ENCODE peak calls at places on chromosomes 1 and 21, in eight cellular contexts. M, T, W, H, I, N, O and P are unnamed samples.

GRCh38 chr1:235817101-235817725 is 49.5 kb downstream of the LYST start:
- DNase-seq in M (no peak), T (no peak), W (no peak), H (no peak), I (no peak), N (no peak), O (no peak), P (no peak)

GRCh38 chr1:62391369-62391971 is 45.4 kb upstream of the USP1 start:
- DNase-seq in M (no peak), T (peak), W (peak), H (peak), I (no peak), N (no peak), O (peak), P (no peak)

GRCh38 chr1:180633092-180634045 is 1.5 kb downstream of the XPR1 start:
- DNase-seq in M (no peak), T (peak), W (no peak), H (peak), I (no peak), N (no peak), O (no peak), P (no peak)

GRCh38 chr1:202319381-202320080 is 22.2 kb downstream of the UBE2T start:
- DNase-seq in M (no peak), T (no peak), W (peak), H (no peak), I (no peak), N (no peak), O (no peak), P (no peak)

GRCh38 chr1:83701396-83701795 is 297.5 kb downstream of the TTLL7 start:
- DNase-seq in M (no peak), T (no peak), W (no peak), H (no peak), I (no peak), N (no peak), O (no peak), P (no peak)

GRCh38 chr1:223811634-223812101 is 34.1 kb downstream of the TP53BP2 start:
- DNase-seq in M (no peak), T (peak), W (no peak), H (peak), I (no peak), N (no peak), O (no peak), P (no peak)

GRCh38 chr1:183497218-183497617 is 24.9 kb downstream of the SMG7 start:
- DNase-seq in M (no peak), T (no peak), W (no peak), H (no peak), I (no peak), N (no peak), O (no peak), P (no peak)

GRCh38 chr21:28127390-28127789 is 865.3 kb downstream of the LTN1 start:
- DNase-seq in M (no peak), T (no peak), W (no peak), H (no peak), I (no peak), N (no peak), O (no peak), P (no peak)

GRCh38 chr21:18245493-18245967 is 897 bp downstream of the CHODL start:
- DNase-seq in M (no peak), T (no peak), W (peak), H (no peak), I (no peak), N (no peak), O (no peak), P (no peak)

GRCh38 chr1:160637821-160638539 is 8.9 kb downstream of the SLAMF1 start:
- DNase-seq in M (no peak), T (no peak), W (no peak), H (no peak), I (no peak), N (peak), O (no peak), P (no peak)

GRCh38 chr1:109771712-109772657 is 8.3 kb upstream of the EPS8L3 start:
- DNase-seq in M (no peak), T (no peak), W (no peak), H (no peak), I (no peak), N (no peak), O (no peak), P (no peak)

GRCh38 chr1:100703716-100704115 is 15.8 kb upstream of the VCAM1 start:
- DNase-seq in M (no peak), T (no peak), W (no peak), H (no peak), I (no peak), N (no peak), O (no peak), P (no peak)

GRCh38 chr1:44485933-44486475 is 80.9 kb downstream of the RNF220 start:
- DNase-seq in M (no peak), T (no peak), W (no peak), H (no peak), I (no peak), N (no peak), O (no peak), P (no peak)
- H3K27ac ChIP-seq in M (peak), T (no peak), W (no peak), H (peak), I (no peak), N (no peak), O (no peak), P (no peak)

GRCh38 chr1:225440380-225440957 is 12.6 kb upstream of the LBR start:
- DNase-seq in M (no peak), T (no peak), W (no peak), H (no peak), I (no peak), N (no peak), O (peak), P (no peak)
- H3K27ac ChIP-seq in M (peak), T (no peak), W (no peak), H (no peak), I (no peak), N (no peak), O (peak), P (no peak)

DNA sequence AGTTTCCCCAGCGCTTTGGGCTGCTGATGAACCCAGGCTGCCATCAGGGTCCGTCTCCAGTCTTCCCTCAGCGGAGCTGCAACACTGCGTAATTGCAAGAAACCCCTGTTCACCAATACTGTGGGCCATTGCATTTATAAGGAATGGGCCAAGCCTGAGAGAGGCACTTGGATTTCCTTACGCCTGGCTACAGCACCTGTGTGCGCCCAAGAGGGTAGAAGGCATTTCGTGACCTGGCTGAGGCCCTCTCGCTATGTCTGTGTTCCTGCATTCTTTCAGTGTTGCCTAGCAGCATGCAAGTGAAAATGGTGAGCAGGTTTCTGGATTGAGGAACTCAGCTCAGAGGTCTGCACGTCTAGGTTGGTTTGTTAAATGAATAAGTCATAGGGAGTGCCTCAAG is 12.0 kb upstream of the OR2W3 start:
- DNase-seq in M (no peak), T (no peak), W (no peak), H (no peak), I (no peak), N (no peak), O (no peak), P (no peak)
- H3K27ac ChIP-seq in M (no peak), T (no peak), W (no peak), H (no peak), I (no peak), N (no peak), O (no peak), P (no peak)

DNA sequence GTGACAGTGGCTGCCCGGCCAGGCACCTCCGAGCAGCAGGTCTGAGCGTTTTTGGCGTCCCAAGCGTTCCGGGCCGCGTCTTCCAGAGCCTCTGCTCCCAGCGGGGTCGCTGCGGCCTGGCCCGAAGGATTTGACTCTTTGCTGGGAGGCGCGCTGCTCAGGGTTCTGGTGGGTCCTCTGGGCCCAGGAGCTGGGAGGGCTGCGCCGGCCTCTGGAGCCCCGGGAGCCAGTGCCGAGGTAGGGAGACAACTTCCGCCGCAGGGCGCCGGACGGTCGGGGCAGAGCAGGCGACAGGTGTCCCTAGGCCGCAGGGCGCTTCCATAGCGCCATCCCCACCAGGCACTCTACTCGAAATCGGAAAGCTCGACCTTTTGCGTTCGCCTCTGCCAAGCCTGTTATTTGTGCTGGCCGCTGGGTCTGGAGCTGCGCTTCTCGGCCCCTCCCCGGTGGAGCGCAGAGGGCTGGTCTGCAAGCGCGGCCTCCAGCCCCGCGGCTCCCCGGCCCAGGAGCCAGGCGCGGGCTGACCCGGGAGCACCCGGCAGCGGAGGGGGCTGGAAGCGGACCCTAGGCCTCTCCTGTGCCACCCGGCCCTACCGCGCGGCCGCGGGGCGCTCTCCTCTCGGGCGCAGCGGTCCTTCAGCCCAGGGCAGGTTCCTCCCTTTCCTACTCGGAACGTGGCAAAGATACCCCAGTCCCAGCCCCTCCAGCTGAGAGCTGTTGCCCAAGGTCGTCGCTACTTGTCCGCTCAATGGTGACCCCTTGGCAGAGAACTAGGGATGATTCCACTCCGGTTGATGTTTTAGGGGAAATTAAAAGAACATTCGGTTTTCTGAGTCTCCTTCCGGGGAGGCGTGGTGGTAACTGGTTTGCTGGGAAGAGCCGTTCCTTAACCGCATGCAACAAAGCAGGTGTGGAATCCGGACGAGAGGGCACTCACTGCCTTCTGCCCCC is 2.3 kb downstream of the SIM2 start:
- DNase-seq in M (no peak), T (no peak), W (no peak), H (peak), I (no peak), N (no peak), O (no peak), P (no peak)
- H3K27ac ChIP-seq in M (peak), T (no peak), W (no peak), H (peak), I (no peak), N (no peak), O (no peak), P (peak)